ENCODE peak calls at places on chromosomes 16 and 17, in nine cellular contexts. V, B, G, K, S, I, C, N and F are unnamed samples.
A peak's percentile ranks its signal among the peaks of the same experiment; 100 is the strongest.

GRCh38 chr17:31780436-31780835 is 78.6 kb downstream of the COPRS start:
- DNase-seq in K (no peak), C (no peak), I (no peak), G (no peak), S (no peak), B (no peak), V (peak; percentile 44), N (no peak), F (no peak)

GRCh38 chr16:12228607-12229499 is 252.3 kb downstream of the SNX29 start:
- DNase-seq in V (peak; percentile 44), I (peak; percentile 74), N (no peak), B (peak; percentile 74), K (peak; percentile 32), S (peak; percentile 74), C (peak; percentile 65), G (no peak), F (peak; percentile 79)

GRCh38 chr17:42761638-42762037 is 611 bp downstream of the RAMP2 start:
- DNase-seq in S (no peak), K (no peak), I (no peak), N (no peak), B (no peak), C (no peak), V (no peak), G (no peak), F (no peak)

GRCh38 chr16:89370601-89371000 is 119.8 kb downstream of the ANKRD11 start:
- DNase-seq in K (no peak), C (no peak), N (no peak), S (no peak), B (no peak), G (no peak), V (no peak), I (no peak), F (no peak)

GRCh38 chr16:48317614-48318013 is 67.6 kb downstream of the SIAH1 start:
- DNase-seq in V (peak; percentile 93), C (no peak), K (no peak), G (no peak), S (no peak), I (no peak), B (peak; percentile 49), N (no peak), F (peak; percentile 78)

GRCh38 chr17:46044286-46044928 is 45.4 kb downstream of the STH start:
- DNase-seq in V (peak; percentile 68), I (peak; percentile 94), S (peak; percentile 81), K (no peak), N (peak; percentile 54), G (peak; percentile 18), C (peak; percentile 57), B (peak; percentile 85), F (peak; percentile 89)

GRCh38 chr17:18248300-18248731 is 10.2 kb downstream of the FLII start:
- DNase-seq in V (peak; percentile 82), N (peak; percentile 62), G (no peak), C (peak; percentile 69), B (peak; percentile 69), K (no peak), S (peak; percentile 72), I (peak; percentile 81), F (peak; percentile 71)

GRCh38 chr16:76583466-76583865 is 306.3 kb downstream of the CNTNAP4 start:
- DNase-seq in I (peak; percentile 57), C (no peak), K (no peak), S (no peak), B (no peak), G (no peak), N (no peak), V (no peak), F (no peak)

GRCh38 chr16:86662740-86663139 is 84.4 kb downstream of the FOXL1 start:
- DNase-seq in N (no peak), S (no peak), V (no peak), I (no peak), G (no peak), B (no peak), K (no peak), C (no peak), F (no peak)

GRCh38 chr17:64103751-64104364 is 26.1 kb downstream of the ERN1 start:
- DNase-seq in S (no peak), I (no peak), C (no peak), N (no peak), B (peak; percentile 22), K (peak; percentile 34), V (peak; percentile 91), G (no peak), F (peak; percentile 58)

GRCh38 chr17:79859676-79860615 is 20.7 kb upstream of the CBX4 start:
- DNase-seq in K (no peak), B (no peak), V (no peak), G (no peak), N (no peak), C (no peak), S (peak; percentile 47), I (no peak), F (no peak)

GRCh38 chr16:1427473-1428461 is 3.1 kb upstream of the PERCC1 start:
- DNase-seq in V (no peak), C (no peak), K (no peak), G (no peak), I (no peak), S (no peak), N (no peak), B (no peak), F (no peak)

GRCh38 chr17:45681706-45682105 is 102.4 kb upstream of the CRHR1 start:
- DNase-seq in C (no peak), B (no peak), K (no peak), N (no peak), S (no peak), I (no peak), G (no peak), V (no peak), F (no peak)

GRCh38 chr17:13813347-13814240 is 211.9 kb upstream of the HS3ST3A1 start:
- DNase-seq in B (no peak), C (no peak), V (no peak), I (no peak), G (no peak), N (no peak), K (no peak), S (no peak), F (no peak)

GRCh38 chr16:53415504-53415903 is 18.8 kb upstream of the RBL2 start:
- DNase-seq in K (no peak), C (peak; percentile 9), N (no peak), S (peak; percentile 47), B (no peak), G (no peak), V (peak; percentile 42), I (no peak), F (peak; percentile 1)